ENCODE peak calls at places on chromosomes 11 and 22, in nine cellular contexts. E is A549, J is uterus, W is cardiac muscle cell, I is tibial nerve, Y is colonic mucosa, R is vagina, Q is A673, T is tibial artery. H is an unnamed sample.

GRCh38 chr11:72222106-72222891 is 2.3 kb upstream of the INPPL1 start:
- DNase-seq in E (no peak), J (peak; percentile 19), W (no peak), I (no peak), Y (no peak), R (peak; percentile 43), Q (no peak), T (peak; percentile 66), H (no peak)

GRCh38 chr11:6354651-6355485 is 34.6 kb upstream of the CAVIN3 start:
- DNase-seq in E (no peak), J (no peak), W (no peak), I (no peak), Y (no peak), R (no peak), Q (no peak), T (no peak), H (no peak)

GRCh38 chr22:48242461-48242864 is 1480.0 kb downstream of the TBC1D22A start:
- DNase-seq in E (no peak), J (no peak), W (no peak), I (no peak), Y (peak; percentile 12), R (peak; percentile 72), Q (no peak), T (peak; percentile 29), H (no peak)

GRCh38 chr11:68770781-68771180 is 19.5 kb upstream of the TESMIN start:
- DNase-seq in E (no peak), J (no peak), W (no peak), I (no peak), Y (no peak), R (no peak), Q (no peak), T (no peak), H (no peak)

GRCh38 chr22:41526802-41527799 is 17.2 kb downstream of the POLR3H start:
- DNase-seq in E (peak; percentile 66), J (no peak), W (peak; percentile 46), I (no peak), Y (peak; percentile 50), R (no peak), Q (peak; percentile 49), T (no peak), H (no peak)

GRCh38 chr11:18243783-18244362 is 4.6 kb downstream of the SAA2 start:
- DNase-seq in E (peak; percentile 67), J (no peak), W (peak; percentile 85), I (peak; percentile 63), Y (peak; percentile 76), R (no peak), Q (peak; percentile 75), T (no peak), H (peak; percentile 41)

GRCh38 chr11:118791961-118792578 is 1.1 kb upstream of the DDX6 start:
- DNase-seq in E (peak; percentile 7), J (peak; percentile 36), W (peak; percentile 16), I (peak; percentile 22), Y (peak; percentile 53), R (no peak), Q (peak; percentile 44), T (peak; percentile 74), H (no peak)

GRCh38 chr11:44949160-44950035 is 1.3 kb downstream of the TP53I11 start:
- DNase-seq in E (peak; percentile 58), J (no peak), W (peak; percentile 64), I (no peak), Y (peak; percentile 72), R (no peak), Q (peak; percentile 75), T (no peak), H (no peak)

GRCh38 chr22:16838073-16838472 is 12.9 kb upstream of the XKR3 start:
- DNase-seq in E (no peak), J (no peak), W (no peak), I (no peak), Y (no peak), R (no peak), Q (no peak), T (no peak), H (no peak)

GRCh38 chr11:130772266-130773227 is 143.7 kb downstream of the SNX19 start:
- DNase-seq in E (no peak), J (no peak), W (peak; percentile 96), I (peak; percentile 78), Y (peak; percentile 44), R (no peak), Q (no peak), T (no peak), H (no peak)

DNA sequence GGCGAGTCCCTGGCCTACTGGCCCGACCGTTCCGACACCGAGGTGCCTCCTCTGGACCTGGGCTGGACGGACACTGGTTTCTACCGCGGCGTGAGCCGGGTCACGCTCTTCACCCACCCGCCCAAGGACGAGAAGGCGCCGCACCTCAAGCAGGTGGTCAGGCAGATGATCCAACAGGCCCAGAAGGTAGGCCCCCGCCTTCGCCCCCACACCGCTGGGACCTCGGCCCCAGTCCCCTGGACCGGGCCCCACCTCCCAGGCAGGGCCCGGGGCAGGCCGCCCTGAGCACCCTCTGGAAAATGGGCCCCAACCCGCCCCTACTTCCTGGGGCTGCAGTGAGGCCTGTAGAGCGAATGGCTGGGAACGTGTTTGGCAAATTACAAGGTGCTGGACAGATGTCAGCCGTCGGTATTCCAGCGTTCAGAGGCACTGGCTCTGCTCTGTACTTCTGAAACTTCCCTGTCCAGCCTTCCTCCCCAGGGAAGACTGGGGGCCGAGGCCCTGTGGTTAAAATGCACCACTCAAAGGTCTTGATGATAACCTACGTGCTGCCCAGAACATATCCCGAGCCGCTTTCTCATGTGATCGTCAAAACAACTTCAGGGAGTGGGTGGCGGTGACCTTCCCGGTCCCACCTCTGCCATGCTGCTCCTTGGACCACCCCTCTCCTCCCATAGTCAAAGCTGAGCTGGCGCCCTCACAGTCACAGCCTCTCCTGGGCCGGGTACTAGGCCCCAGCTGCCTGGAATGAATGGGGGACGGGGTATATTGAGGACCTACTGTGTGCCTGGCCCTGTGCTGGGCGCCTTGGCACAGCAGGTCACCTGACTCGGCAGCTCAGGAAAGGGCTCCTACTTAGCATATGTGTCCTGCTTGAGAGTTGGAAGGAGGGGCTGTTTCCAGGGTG is 845 bp downstream of the FAM83F start:
- DNase-seq in E (no peak), J (no peak), W (no peak), I (no peak), Y (peak; percentile 38), R (no peak), Q (no peak), T (no peak), H (no peak)
- H3K4me1 ChIP-seq in E (peaks cover 28% of the 10 kb centered on the region), J (no peaks in the 10 kb centered on the region), W (peaks cover 20% of the 10 kb centered on the region), I (no peaks in the 10 kb centered on the region), Y (peaks cover 13% of the 10 kb centered on the region), R (peaks cover 33% of the 10 kb centered on the region), Q (no peaks in the 10 kb centered on the region), T (peaks cover 5% of the 10 kb centered on the region), H (peaks cover 16% of the 10 kb centered on the region)

GRCh38 chr11:70930215-70930614 is 322.2 kb downstream of the SHANK2 start:
- DNase-seq in E (no peak), J (no peak), W (no peak), I (no peak), Y (no peak), R (no peak), Q (no peak), T (no peak), H (no peak)
- H3K9me3 ChIP-seq in E (peaks cover 12% of the 10 kb centered on the region), J (no peaks in the 10 kb centered on the region), W (no peaks in the 10 kb centered on the region), I (peaks cover 24% of the 10 kb centered on the region), Y (no peaks in the 10 kb centered on the region), R (no peaks in the 10 kb centered on the region), Q (no peaks in the 10 kb centered on the region), T (peaks cover 5% of the 10 kb centered on the region), H (no peaks in the 10 kb centered on the region)

GRCh38 chr11:46588915-46589314 is 4.9 kb downstream of the AMBRA1 start:
- DNase-seq in E (no peak), J (no peak), W (no peak), I (no peak), Y (no peak), R (no peak), Q (no peak), T (no peak), H (no peak)

GRCh38 chr11:46593550-46594382 is at the start of gene AMBRA1:
- DNase-seq in E (peak; percentile 60), J (peak; percentile 81), W (peak; percentile 94), I (peak; percentile 92), Y (peak; percentile 95), R (no peak), Q (peak; percentile 99), T (peak; percentile 90), H (peak; percentile 61)

GRCh38 chr11:46588131-46588530 is 5.7 kb downstream of the AMBRA1 start:
- DNase-seq in E (no peak), J (no peak), W (no peak), I (no peak), Y (no peak), R (no peak), Q (no peak), T (no peak), H (no peak)

GRCh38 chr11:46594383-46594718 is 528 bp upstream of the AMBRA1 start:
- DNase-seq in E (no peak), J (no peak), W (no peak), I (no peak), Y (no peak), R (no peak), Q (no peak), T (no peak), H (no peak)

GRCh38 chr11:46590740-46591606 is 2.9 kb downstream of the AMBRA1 start:
- DNase-seq in E (no peak), J (no peak), W (peak; percentile 10), I (no peak), Y (no peak), R (no peak), Q (peak; percentile 76), T (no peak), H (no peak)
- H3K4me3 ChIP-seq in E (no peak overlapping the region), J (no peak overlapping the region), W (no peak overlapping the region), I (no peak overlapping the region), Y (no peak overlapping the region), R (no peak overlapping the region), Q (peak overlapping the region; percentile 17), T (no peak overlapping the region), H (no peak overlapping the region)

GRCh38 chr11:64235427-64236161 is 1.2 kb downstream of the VEGFB start:
- DNase-seq in E (no peak), J (peak; percentile 22), W (no peak), I (no peak), Y (no peak), R (no peak), Q (no peak), T (no peak), H (no peak)

GRCh38 chr11:64238076-64238475 is 2.8 kb upstream of the FKBP2 start:
- DNase-seq in E (no peak), J (no peak), W (no peak), I (no peak), Y (no peak), R (no peak), Q (no peak), T (no peak), H (no peak)

GRCh38 chr11:64239662-64240466 is 1.0 kb upstream of the FKBP2 start:
- DNase-seq in E (no peak), J (no peak), W (no peak), I (no peak), Y (no peak), R (no peak), Q (no peak), T (no peak), H (no peak)

GRCh38 chr11:64238999-64239398 is 1.9 kb upstream of the FKBP2 start:
- DNase-seq in E (no peak), J (no peak), W (no peak), I (no peak), Y (no peak), R (no peak), Q (no peak), T (no peak), H (no peak)

DNA sequence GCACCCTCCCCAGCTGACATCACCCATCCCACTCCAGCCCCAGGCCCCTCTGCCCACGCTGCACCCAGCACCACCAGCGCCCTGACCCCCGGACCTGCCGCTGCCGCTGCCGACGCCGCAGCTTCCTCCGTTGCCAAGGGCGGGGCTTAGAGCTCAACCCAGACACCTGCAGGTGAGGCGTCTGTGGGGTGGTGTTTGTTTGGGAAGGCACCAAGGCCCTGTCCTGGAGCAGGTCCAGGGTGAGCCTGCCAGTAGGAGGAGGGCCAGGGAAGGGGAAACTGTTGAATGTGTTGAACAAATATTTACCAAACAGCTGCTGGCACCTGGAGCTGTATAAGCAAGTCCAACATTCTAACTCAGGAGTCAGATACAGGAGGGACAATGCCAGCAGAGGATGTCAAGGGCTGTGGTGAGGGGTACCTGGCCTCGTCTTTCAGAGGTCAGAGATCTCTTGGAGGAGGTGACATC is 3.1 kb downstream of the VEGFB start:
- DNase-seq in E (no peak), J (peak; percentile 20), W (no peak), I (no peak), Y (peak; percentile 95), R (no peak), Q (no peak), T (no peak), H (no peak)
- H3K4me1 ChIP-seq in E (peaks cover 28% of the 10 kb centered on the region), J (peaks cover 13% of the 10 kb centered on the region), W (peaks cover 11% of the 10 kb centered on the region), I (no peaks in the 10 kb centered on the region), Y (peaks cover 23% of the 10 kb centered on the region), R (peaks cover 55% of the 10 kb centered on the region), Q (peaks cover 11% of the 10 kb centered on the region), T (peaks cover 36% of the 10 kb centered on the region), H (peaks cover 4% of the 10 kb centered on the region)

H was measured in iPS DF 6.9.